ENCODE peak calls at places on chromosomes 3 and 15, in nine cellular contexts. L, F, S, H, P, W, J, D and Q are unnamed samples.

GRCh38 chr3:34075975-34076374 is 277.5 kb downstream of the PDCD6IP start:
- DNase-seq in H (no peak), D (no peak), P (no peak), L (no peak), W (no peak), J (no peak), F (no peak), S (no peak), Q (no peak)

GRCh38 chr15:66142341-66142740 is 111.2 kb downstream of the MEGF11 start:
- DNase-seq in H (no peak), J (no peak), W (no peak), P (no peak), L (no peak), F (no peak), D (no peak), S (no peak), Q (no peak)

GRCh38 chr3:36840453-36840921 is 76.1 kb upstream of the DCLK3 start:
- DNase-seq in H (no peak), D (no peak), P (no peak), F (no peak), L (no peak), W (no peak), J (no peak), S (no peak), Q (no peak)

GRCh38 chr3:15450611-15451467 is 23.4 kb downstream of the EAF1 start:
- DNase-seq in H (no peak), F (no peak), J (no peak), P (no peak), W (no peak), D (no peak), S (no peak), L (no peak), Q (no peak)

GRCh38 chr3:22245122-22245521 is 494.1 kb upstream of the ZNF385D start:
- DNase-seq in W (no peak), L (no peak), P (no peak), S (peak; percentile 55), D (no peak), J (no peak), F (no peak), H (no peak), Q (no peak)

GRCh38 chr3:16174976-16175901 is 759 bp downstream of the GALNT15 start:
- DNase-seq in L (no peak), J (no peak), P (no peak), F (no peak), W (no peak), H (peak; percentile 26), S (no peak), D (no peak), Q (no peak)

GRCh38 chr3:130935761-130936160 is 41.9 kb downstream of the ATP2C1 start:
- DNase-seq in P (no peak), S (no peak), J (no peak), D (no peak), W (no peak), F (no peak), H (no peak), L (no peak), Q (no peak)

GRCh38 chr15:33064878-33065277 is 129.6 kb downstream of the FMN1 start:
- DNase-seq in F (no peak), D (no peak), L (no peak), J (no peak), S (peak; percentile 17), P (no peak), H (no peak), W (no peak), Q (no peak)

GRCh38 chr15:101432982-101433381 is 56.5 kb downstream of the PCSK6 start:
- DNase-seq in H (no peak), J (no peak), P (no peak), W (no peak), S (no peak), F (no peak), L (no peak), D (no peak), Q (no peak)

GRCh38 chr3:68817243-68817642 is 115.1 kb downstream of the TAFA4 start:
- DNase-seq in L (no peak), S (no peak), J (no peak), P (no peak), W (no peak), D (no peak), H (no peak), F (no peak), Q (no peak)

GRCh38 chr15:82647835-82648256 is 683 bp upstream of the CPEB1 start:
- DNase-seq in F (peak; percentile 57), S (no peak), H (peak; percentile 73), L (no peak), D (peak; percentile 15), W (no peak), J (peak; percentile 75), P (peak; percentile 76), Q (no peak)

GRCh38 chr3:31903686-31904431 is 77.2 kb downstream of the OSBPL10 start:
- DNase-seq in D (no peak), L (no peak), P (no peak), F (no peak), J (no peak), W (no peak), S (no peak), H (no peak), Q (no peak)

GRCh38 chr3:49397470-49397869 is 14.3 kb downstream of the RHOA start:
- DNase-seq in J (no peak), S (no peak), W (peak; percentile 55), L (no peak), P (peak; percentile 34), H (no peak), F (no peak), D (no peak), Q (no peak)

GRCh38 chr15:28101201-28101600 is 2.1 kb upstream of the OCA2 start:
- DNase-seq in D (no peak), W (no peak), J (peak; percentile 34), P (no peak), F (no peak), L (no peak), S (no peak), H (peak; percentile 20), Q (peak; percentile 42)

GRCh38 chr15:67025719-67026118 is 39.7 kb upstream of the SMAD3 start:
- DNase-seq in W (peak; percentile 54), F (no peak), P (no peak), H (peak; percentile 12), D (peak; percentile 44), S (peak; percentile 42), J (peak; percentile 70), L (peak; percentile 72), Q (no peak)

GRCh38 chr15:101209285-101209821 is 42.5 kb downstream of the CHSY1 start:
- DNase-seq in W (no peak), P (no peak), L (no peak), H (no peak), J (no peak), D (no peak), S (no peak), F (no peak), Q (no peak)

GRCh38 chr3:115989927-115990326 is 366.6 kb downstream of the GAP43 start:
- DNase-seq in F (no peak), W (no peak), S (no peak), P (no peak), H (no peak), D (no peak), J (no peak), L (no peak), Q (no peak)

GRCh38 chr3:140505256-140505655 is 172.6 kb upstream of the TRIM42 start:
- DNase-seq in L (no peak), W (no peak), H (no peak), F (no peak), D (no peak), P (peak; percentile 44), S (no peak), J (no peak), Q (no peak)

GRCh38 chr15:69475769-69476358 is 23.2 kb downstream of the RPLP1 start:
- DNase-seq in J (peak; percentile 85), F (peak; percentile 89), P (peak; percentile 65), H (peak; percentile 79), S (peak; percentile 82), L (peak; percentile 84), D (peak; percentile 84), W (peak; percentile 74), Q (peak; percentile 75)

GRCh38 chr3:61901986-61902385 is 340.6 kb downstream of the PTPRG start:
- DNase-seq in L (no peak), D (no peak), W (no peak), P (no peak), F (no peak), H (no peak), S (no peak), J (no peak), Q (no peak)

GRCh38 chr15:25850154-25851111 is 12.7 kb downstream of the ATP10A start:
- DNase-seq in F (no peak), W (peak; percentile 79), H (peak; percentile 70), J (peak; percentile 91), P (peak; percentile 77), L (peak; percentile 57), S (no peak), D (peak; percentile 64), Q (peak; percentile 94)

GRCh38 chr3:15443826-15444524 is 16.6 kb downstream of the EAF1 start:
- DNase-seq in D (no peak), L (no peak), S (no peak), J (no peak), F (no peak), P (no peak), H (no peak), W (no peak), Q (no peak)

GRCh38 chr15:45439521-45439931 is 61.2 kb upstream of the GATM start:
- DNase-seq in F (no peak), L (peak; percentile 78), S (no peak), D (peak; percentile 70), P (no peak), H (no peak), J (no peak), W (no peak), Q (no peak)
- TF ChIP-seq CTCF in F (no peak), L (no peak), S (no peak), D (no peak), P (no peak), H (no peak), J (no peak), W (no peak), Q (no peak)

DNA sequence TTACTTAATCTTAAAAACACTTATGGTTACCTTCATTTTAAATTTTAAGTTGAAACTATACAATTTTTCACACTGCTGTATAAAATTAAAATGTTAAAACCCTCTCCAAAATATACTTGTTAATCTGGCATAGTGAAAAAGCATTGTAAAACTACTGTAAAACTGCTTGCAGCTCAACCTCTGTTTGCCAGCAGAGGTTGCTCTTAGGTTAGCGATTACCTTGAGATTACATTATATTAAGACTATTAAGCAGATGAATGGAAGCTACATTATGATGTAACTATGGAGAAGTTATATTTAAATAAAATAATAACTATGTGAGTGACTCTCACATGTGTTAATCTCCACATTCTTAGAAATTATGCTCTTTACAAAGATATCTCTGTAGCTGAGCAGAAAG is 143.6 kb upstream of the SLITRK3 start:
- DNase-seq in D (no peak), H (no peak), J (no peak), P (peak; percentile 12), W (no peak), S (no peak), F (no peak), L (no peak), Q (no peak)
- TF ChIP-seq CTCF in D (no peak), H (peak; percentile 60), J (peak; percentile 9), P (peak; percentile 19), W (no peak), S (peak; percentile 64), F (no peak), L (no peak), Q (no peak)

GRCh38 chr3:28012830-28013229 is 228.6 kb upstream of the CMC1 start:
- DNase-seq in H (no peak), W (no peak), J (no peak), L (no peak), F (no peak), S (no peak), D (no peak), P (no peak), Q (no peak)
- TF ChIP-seq CTCF in H (no peak), W (no peak), J (no peak), L (no peak), F (no peak), S (no peak), D (no peak), P (no peak), Q (no peak)

GRCh38 chr3:123876858-123877257 is 7.3 kb downstream of the MYLK start:
- DNase-seq in L (no peak), D (no peak), S (no peak), H (no peak), P (no peak), J (no peak), W (no peak), F (no peak), Q (no peak)
- TF ChIP-seq CTCF in L (no peak), D (no peak), S (no peak), H (peak; percentile 68), P (peak; percentile 24), J (no peak), W (no peak), F (no peak), Q (peak; percentile 31)